ENCODE peak calls at places on chromosomes 5 and 9, in nine cellular contexts. O is WTC11; T is NCI-H345; B is amniotic stem cell; H is NK-92 treated with Interleukin-12 subunit alpha and Interleukin-12 subunit beta, amount 100 ng/mL, for 24 hours; L is tibial artery; V is heart left ventricle; D is progenitor cell of endocrine pancreas; Y is HT1080. Q is an unnamed sample.
A peak's percentile ranks its signal among the peaks of the same experiment; 100 is the strongest.

GRCh38 chr9:114507726-114508125 is 2.5 kb upstream of the WHRN start:
- DNase-seq in L (no peak), H (no peak), B (no peak), D (no peak), O (no peak), T (no peak), V (no peak), Y (peak; percentile 38), Q (no peak)

GRCh38 chr5:179679014-179679674 is 1.7 kb downstream of the CBY3 start:
- DNase-seq in O (peak; percentile 84), B (no peak), H (peak; percentile 74), L (peak; percentile 80), Y (no peak), D (peak; percentile 27), V (peak; percentile 87), T (peak; percentile 88), Q (no peak)

GRCh38 chr5:98986556-98986955 is 57.7 kb upstream of the CHD1 start:
- DNase-seq in O (no peak), T (no peak), Y (no peak), V (no peak), D (no peak), H (no peak), B (no peak), L (no peak), Q (no peak)

GRCh38 chr5:142976861-142977260 is 206.7 kb downstream of the ARHGAP26 start:
- DNase-seq in D (no peak), Y (peak; percentile 69), V (no peak), B (no peak), O (no peak), L (no peak), T (no peak), H (no peak), Q (no peak)

GRCh38 chr5:71974622-71975021 is 132.7 kb upstream of the MAP1B start:
- DNase-seq in Y (peak; percentile 68), L (no peak), D (no peak), T (no peak), H (no peak), B (no peak), V (no peak), O (no peak), Q (no peak)

GRCh38 chr9:134182554-134183219 is 18.3 kb upstream of the RNU6ATAC start:
- DNase-seq in H (no peak), V (no peak), T (no peak), Y (no peak), O (no peak), D (no peak), B (no peak), L (no peak), Q (no peak)

GRCh38 chr5:71586052-71586940 is 844 bp upstream of the MCCC2 start:
- DNase-seq in L (no peak), B (no peak), O (no peak), H (no peak), T (no peak), D (no peak), Y (peak; percentile 46), V (no peak), Q (peak; percentile 6)

GRCh38 chr5:136202800-136203199 is 9.8 kb upstream of the SMIM32 start:
- DNase-seq in V (no peak), D (no peak), H (no peak), O (peak; percentile 73), Y (no peak), L (no peak), B (no peak), T (no peak), Q (no peak)

GRCh38 chr5:34525761-34526160 is 130.4 kb upstream of the RAI14 start:
- DNase-seq in D (no peak), T (no peak), O (no peak), Y (no peak), H (no peak), V (no peak), L (no peak), B (no peak), Q (no peak)

GRCh38 chr9:7592321-7593319 is 207.0 kb downstream of the DMAC1 start:
- DNase-seq in L (no peak), T (no peak), Y (peak; percentile 18), V (no peak), O (no peak), H (no peak), D (no peak), B (no peak), Q (no peak)

GRCh38 chr5:56516936-56517521 is 283.9 kb upstream of the ANKRD55 start:
- DNase-seq in D (no peak), O (no peak), B (no peak), V (peak; percentile 55), L (peak; percentile 61), Y (no peak), T (peak; percentile 44), H (no peak), Q (no peak)

GRCh38 chr5:38458174-38458573 is 98.3 kb downstream of the LIFR start:
- DNase-seq in V (no peak), L (no peak), D (no peak), T (no peak), B (no peak), H (no peak), O (no peak), Y (no peak), Q (no peak)

GRCh38 chr5:115366223-115366622 is 69.8 kb upstream of the CCDC112 start:
- DNase-seq in D (no peak), O (no peak), T (no peak), B (peak; percentile 88), L (no peak), V (no peak), Y (peak; percentile 97), H (no peak), Q (peak; percentile 92)

GRCh38 chr5:71810456-71811181 is 91.5 kb downstream of the CARTPT start:
- DNase-seq in L (no peak), D (no peak), O (no peak), Y (no peak), B (no peak), T (no peak), H (no peak), V (no peak), Q (no peak)

GRCh38 chr5:140042551-140043507 is at the start of gene NRG2:
- DNase-seq in B (peak; percentile 21), T (peak; percentile 60), H (no peak), D (peak; percentile 73), Y (peak; percentile 91), L (peak; percentile 48), V (peak; percentile 77), O (peak; percentile 88), Q (peak; percentile 83)

GRCh38 chr5:122435738-122436137 is 123.7 kb downstream of the SNCAIP start:
- DNase-seq in T (no peak), O (no peak), Y (no peak), H (no peak), L (no peak), V (no peak), B (no peak), D (no peak), Q (no peak)

GRCh38 chr5:87020099-87020934 is 247.4 kb upstream of the RASA1 start:
- DNase-seq in V (peak; percentile 63), L (peak; percentile 60), T (no peak), B (no peak), Y (peak; percentile 28), O (no peak), H (peak; percentile 26), D (no peak), Q (peak; percentile 37)